ENCODE peak calls at places on chromosomes 5 and 9, in six cellular contexts. D is foreskin fibroblast, B is uterus, I is PC-3, J is HCT116, Y is dorsolateral prefrontal cortex. X is an unnamed sample.

GRCh38 chr9:134162926-134163373 is 1.4 kb downstream of the RNU6ATAC start:
- DNase-seq in D (no peak), J (no peak), I (no peak), Y (no peak), B (no peak), X (no peak)

GRCh38 chr9:33489070-33489469 is 15.3 kb upstream of the NOL6 start:
- DNase-seq in D (peak; percentile 65), J (no peak), I (no peak), Y (no peak), B (no peak), X (peak; percentile 53)

GRCh38 chr9:18184034-18184800 is 289.7 kb upstream of the ADAMTSL1 start:
- DNase-seq in B (no peak), J (no peak), D (no peak), Y (no peak), I (no peak), X (no peak)

GRCh38 chr5:74212336-74212735 is 428.2 kb downstream of the ENC1 start:
- DNase-seq in B (no peak), Y (no peak), J (peak; percentile 26), I (peak; percentile 41), D (no peak), X (no peak)

GRCh38 chr9:137108608-137109249 is 5.8 kb downstream of the DPP7 start:
- DNase-seq in Y (peak; percentile 49), J (no peak), I (no peak), D (no peak), B (no peak), X (no peak)

GRCh38 chr9:129720865-129721545 is 31.8 kb downstream of the PTGES start:
- DNase-seq in Y (no peak), D (no peak), J (no peak), B (no peak), I (peak; percentile 29), X (no peak)

GRCh38 chr5:33994845-33995244 is 10.4 kb upstream of the SLC45A2 start:
- DNase-seq in D (peak; percentile 47), B (no peak), Y (no peak), I (peak; percentile 36), J (no peak), X (peak; percentile 79)

GRCh38 chr5:163976691-163977090 is 471.3 kb downstream of the MAT2B start:
- DNase-seq in D (no peak), I (no peak), Y (no peak), B (no peak), J (no peak), X (no peak)

GRCh38 chr9:117825609-117826347 is 121.6 kb downstream of the TLR4 start:
- DNase-seq in J (no peak), D (no peak), B (no peak), Y (no peak), I (no peak), X (no peak)

GRCh38 chr9:95447660-95448420 is 68.9 kb downstream of the PTCH1 start:
- DNase-seq in D (no peak), I (no peak), Y (no peak), B (no peak), J (no peak), X (no peak)

GRCh38 chr9:78235771-78236510 is at the start of gene CEP78:
- DNase-seq in I (peak; percentile 90), J (peak; percentile 85), D (peak; percentile 93), B (peak; percentile 89), Y (peak; percentile 90), X (peak; percentile 72)

GRCh38 chr5:54457094-54457531 is 1.6 kb downstream of the HSPB3 start:
- DNase-seq in J (no peak), D (peak; percentile 89), Y (no peak), B (no peak), I (no peak), X (peak; percentile 75)

DNA sequence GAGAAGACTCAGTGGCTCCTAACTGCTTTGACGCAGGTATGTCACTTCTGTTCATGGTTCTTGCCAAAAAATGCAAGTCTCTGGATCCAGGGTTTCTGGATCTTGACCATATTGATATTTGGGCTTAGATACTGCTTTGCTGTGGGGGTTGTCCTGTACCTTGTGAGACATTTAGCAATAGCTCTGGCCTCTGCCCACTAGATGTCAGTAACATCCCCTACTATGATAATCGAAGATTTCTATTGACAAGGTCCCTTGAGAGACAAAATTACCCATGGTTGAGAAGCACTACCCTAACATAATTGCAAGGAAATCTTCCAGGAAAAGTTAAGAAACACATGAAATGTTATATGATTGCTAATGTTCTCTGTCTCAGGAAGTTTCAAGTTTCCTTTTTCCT is 285.4 kb downstream of the TMEM232 start:
- DNase-seq in D (no peak), I (peak; percentile 67), B (no peak), Y (no peak), J (peak; percentile 31), X (peak; percentile 2)
- TF ChIP-seq CTCF in D (peak; percentile 57), I (peak; percentile 74), B (no peak), Y (peak; percentile 26), J (peak; percentile 57), X (peak; percentile 35)

GRCh38 chr5:114467141-114467540 is 105.3 kb downstream of the KCNN2 start:
- DNase-seq in B (no peak), D (no peak), Y (no peak), J (no peak), I (no peak), X (no peak)
- TF ChIP-seq CTCF in B (no peak), D (no peak), Y (no peak), J (no peak), I (no peak), X (no peak)

GRCh38 chr5:150513375-150514309 is 5.7 kb downstream of the NDST1 start:
- DNase-seq in Y (no peak), J (no peak), B (no peak), I (no peak), D (no peak), X (no peak)
- TF ChIP-seq CTCF in Y (peak; percentile 40), J (no peak), B (no peak), I (peak; percentile 31), D (no peak), X (no peak)

GRCh38 chr9:124477211-124478013 is 27.2 kb downstream of the ADGRD2 start:
- DNase-seq in I (no peak), B (no peak), D (no peak), Y (peak; percentile 27), J (no peak), X (no peak)

GRCh38 chr9:124475868-124476690 is 25.8 kb downstream of the ADGRD2 start:
- DNase-seq in J (no peak), Y (no peak), I (no peak), D (no peak), B (no peak), X (no peak)

GRCh38 chr9:124473310-124473709 is 23.1 kb downstream of the ADGRD2 start:
- DNase-seq in Y (no peak), J (no peak), D (no peak), I (no peak), B (no peak), X (no peak)

GRCh38 chr9:124474151-124474550 is 23.9 kb downstream of the ADGRD2 start:
- DNase-seq in Y (no peak), I (no peak), D (no peak), B (no peak), J (no peak), X (no peak)

GRCh38 chr9:124475158-124475867 is 25.1 kb downstream of the ADGRD2 start:
- DNase-seq in Y (no peak), B (no peak), D (no peak), J (no peak), I (no peak), X (no peak)
- TF ChIP-seq CTCF in Y (no peak), B (no peak), D (no peak), J (no peak), I (no peak), X (no peak)

GRCh38 chr5:168104811-168105481 is 186.5 kb upstream of the WWC1 start:
- DNase-seq in D (no peak), I (no peak), J (no peak), Y (no peak), B (no peak), X (no peak)
- TF ChIP-seq CTCF in D (peak; percentile 7), I (no peak), J (no peak), Y (no peak), B (no peak), X (no peak)

DNA sequence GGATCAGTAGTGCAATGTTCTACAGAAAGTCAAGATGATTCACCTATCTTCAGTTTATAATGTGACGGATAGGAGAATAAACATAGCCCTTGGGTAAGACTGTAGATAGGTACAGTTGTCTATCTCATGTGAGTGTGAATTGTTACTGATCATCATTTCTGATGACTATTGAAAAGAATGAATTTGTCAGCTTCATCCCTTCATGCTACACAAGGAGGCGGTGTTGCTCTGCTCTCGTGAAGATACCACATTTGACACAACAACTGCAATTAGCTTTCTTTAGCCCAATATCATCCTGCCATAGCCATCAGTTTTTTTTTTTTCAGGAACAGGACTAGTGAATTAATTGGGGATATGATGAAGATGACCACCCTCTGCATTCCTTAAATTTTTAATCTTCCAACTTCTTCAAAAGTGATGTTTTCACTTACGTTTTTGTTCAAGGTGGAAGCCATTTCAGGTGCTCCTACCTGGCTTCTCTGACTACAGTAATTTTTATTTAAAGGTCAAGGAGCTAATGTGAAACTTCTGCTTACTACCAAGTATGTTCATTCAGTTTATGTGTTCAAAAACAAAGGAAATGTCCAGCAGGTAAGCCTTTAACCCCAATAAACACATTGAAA is 152.9 kb upstream of the MOCS2 start:
- DNase-seq in D (peak; percentile 60), I (peak; percentile 69), J (peak; percentile 8), Y (no peak), B (no peak), X (no peak)
- TF ChIP-seq CTCF in D (peak; percentile 53), I (peak; percentile 73), J (peak; percentile 35), Y (no peak), B (no peak), X (peak; percentile 59)

DNA sequence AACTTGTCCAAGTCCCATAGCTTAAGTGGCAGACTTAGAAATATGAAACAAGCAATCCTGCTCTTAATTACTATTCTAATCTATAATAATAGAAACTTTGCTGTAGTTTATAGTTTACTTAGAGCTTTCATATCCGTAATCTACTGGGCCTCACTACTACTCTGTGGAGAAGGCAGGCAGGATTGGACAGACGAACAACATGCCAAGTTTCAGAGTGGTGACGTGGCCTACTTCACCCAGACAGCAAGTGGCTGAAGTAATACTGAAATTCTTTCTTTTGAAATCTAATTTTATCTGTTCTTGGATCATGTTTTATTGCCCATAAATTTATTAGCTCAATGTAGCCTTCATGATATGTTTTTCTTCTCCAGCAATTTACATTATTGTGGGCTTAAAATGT is 22.2 kb downstream of the SPINK5 start:
- DNase-seq in B (no peak), D (no peak), I (no peak), Y (no peak), J (no peak), X (no peak)
- TF ChIP-seq CTCF in B (no peak), D (no peak), I (no peak), Y (no peak), J (no peak), X (no peak)

GRCh38 chr5:60699549-60700346 is at the start of gene DEPDC1B:
- DNase-seq in D (peak; percentile 91), B (peak; percentile 67), Y (peak; percentile 85), I (peak; percentile 79), J (peak; percentile 76), X (peak; percentile 59)
- TF ChIP-seq CTCF in D (no peak), B (no peak), Y (peak; percentile 41), I (peak; percentile 40), J (peak; percentile 2), X (peak; percentile 50)